ENCODE peak calls at places on chromosomes 1 and 21, in six cellular contexts. X, L, F, R, S and Z are unnamed samples.

GRCh38 chr1:84936116-84936810 is 43.3 kb upstream of the LPAR3 start:
- DNase-seq in X (no peak), L (peak; percentile 47), F (no peak), R (no peak), S (no peak), Z (no peak)

GRCh38 chr1:201501812-201502510 is 5.0 kb downstream of the CSRP1 start:
- DNase-seq in X (peak; percentile 91), L (no peak), F (no peak), R (no peak), S (peak; percentile 84), Z (no peak)

GRCh38 chr1:174465855-174466254 is 18.1 kb downstream of the GPR52 start:
- DNase-seq in X (no peak), L (no peak), F (no peak), R (no peak), S (no peak), Z (no peak)

GRCh38 chr21:44303490-44303981 is 3.7 kb downstream of the PFKL start:
- DNase-seq in X (no peak), L (no peak), F (peak; percentile 78), R (no peak), S (no peak), Z (no peak)

GRCh38 chr21:33402011-33402979 is 918 bp upstream of the IFNGR2 start:
- DNase-seq in X (peak; percentile 93), L (peak; percentile 43), F (peak; percentile 40), R (peak; percentile 69), S (peak; percentile 89), Z (peak; percentile 87)

GRCh38 chr21:34035619-34036354 is 37.6 kb upstream of the MRPS6 start:
- DNase-seq in X (no peak), L (no peak), F (no peak), R (no peak), S (no peak), Z (no peak)

GRCh38 chr1:70685300-70686286 is 274.5 kb downstream of the CTH start:
- DNase-seq in X (no peak), L (peak; percentile 11), F (peak; percentile 69), R (peak; percentile 57), S (peak; percentile 83), Z (no peak)

GRCh38 chr1:29120955-29121485 is 2.7 kb downstream of the TMEM200B start:
- DNase-seq in X (no peak), L (peak; percentile 41), F (peak; percentile 43), R (no peak), S (peak; percentile 83), Z (no peak)

GRCh38 chr1:3319874-3320245 is 134.6 kb upstream of the ARHGEF16 start:
- DNase-seq in X (no peak), L (peak; percentile 85), F (peak; percentile 75), R (peak; percentile 40), S (no peak), Z (no peak)

GRCh38 chr1:55250399-55251075 is 35.4 kb upstream of the USP24 start:
- DNase-seq in X (no peak), L (no peak), F (no peak), R (no peak), S (no peak), Z (no peak)

GRCh38 chr21:33380483-33380998 is 22.7 kb upstream of the IFNGR2 start:
- DNase-seq in X (peak; percentile 96), L (peak; percentile 55), F (peak; percentile 86), R (peak; percentile 76), S (peak; percentile 90), Z (peak; percentile 93)

GRCh38 chr1:29579821-29580425 is 343.6 kb downstream of the PTPRU start:
- DNase-seq in X (no peak), L (no peak), F (no peak), R (no peak), S (no peak), Z (no peak)

GRCh38 chr1:36864182-36865079 is 169.9 kb downstream of the GRIK3 start:
- DNase-seq in X (no peak), L (no peak), F (no peak), R (no peak), S (no peak), Z (no peak)

GRCh38 chr1:13699510-13699909 is 478 bp upstream of the PRDM2 start:
- DNase-seq in X (no peak), L (no peak), F (no peak), R (no peak), S (no peak), Z (no peak)

GRCh38 chr1:55582078-55582477 is 366.9 kb upstream of the USP24 start:
- DNase-seq in X (peak; percentile 68), L (no peak), F (no peak), R (no peak), S (no peak), Z (no peak)

GRCh38 chr1:185305419-185305818 is 11.6 kb downstream of the IVNS1ABP start:
- DNase-seq in X (no peak), L (no peak), F (no peak), R (no peak), S (no peak), Z (no peak)

GRCh38 chr1:118945460-118945859 is 42.7 kb downstream of the TBX15 start:
- DNase-seq in X (no peak), L (no peak), F (no peak), R (no peak), S (no peak), Z (no peak)

GRCh38 chr1:166671627-166672026 is 167.6 kb upstream of the POGK start:
- DNase-seq in X (no peak), L (no peak), F (no peak), R (no peak), S (no peak), Z (no peak)

GRCh38 chr1:27940297-27940696 is 5.5 kb downstream of the SMPDL3B start:
- DNase-seq in X (no peak), L (peak; percentile 22), F (peak; percentile 59), R (peak; percentile 76), S (no peak), Z (no peak)

GRCh38 chr1:35449334-35450008 is 107.7 kb downstream of the KIAA0319L start:
- DNase-seq in X (no peak), L (no peak), F (no peak), R (no peak), S (no peak), Z (no peak)

GRCh38 chr1:27594542-27595510 is 9.1 kb downstream of the AHDC1 start:
- DNase-seq in X (no peak), L (no peak), F (no peak), R (no peak), S (no peak), Z (no peak)

GRCh38 chr1:183879477-183879876 is 74.6 kb downstream of the RGL1 start:
- DNase-seq in X (no peak), L (no peak), F (no peak), R (no peak), S (no peak), Z (no peak)

GRCh38 chr1:16989676-16990391 is 9.4 kb upstream of the MFAP2 start:
- DNase-seq in X (no peak), L (no peak), F (no peak), R (no peak), S (no peak), Z (no peak)

GRCh38 chr1:207745839-207746767 is 5.8 kb upstream of the CD46 start:
- DNase-seq in X (no peak), L (no peak), F (no peak), R (no peak), S (no peak), Z (no peak)

GRCh38 chr1:91742848-91743292 is 143.1 kb downstream of the TGFBR3 start:
- DNase-seq in X (no peak), L (no peak), F (no peak), R (peak; percentile 62), S (peak; percentile 91), Z (peak; percentile 69)

GRCh38 chr1:24390924-24391782 is 22.4 kb downstream of the STPG1 start:
- DNase-seq in X (peak; percentile 92), L (peak; percentile 44), F (peak; percentile 77), R (peak; percentile 69), S (peak; percentile 93), Z (peak; percentile 91)

GRCh38 chr1:160997323-160998038 is 23.5 kb downstream of the F11R start:
- DNase-seq in X (no peak), L (peak; percentile 86), F (peak; percentile 83), R (peak; percentile 41), S (no peak), Z (no peak)

DNA sequence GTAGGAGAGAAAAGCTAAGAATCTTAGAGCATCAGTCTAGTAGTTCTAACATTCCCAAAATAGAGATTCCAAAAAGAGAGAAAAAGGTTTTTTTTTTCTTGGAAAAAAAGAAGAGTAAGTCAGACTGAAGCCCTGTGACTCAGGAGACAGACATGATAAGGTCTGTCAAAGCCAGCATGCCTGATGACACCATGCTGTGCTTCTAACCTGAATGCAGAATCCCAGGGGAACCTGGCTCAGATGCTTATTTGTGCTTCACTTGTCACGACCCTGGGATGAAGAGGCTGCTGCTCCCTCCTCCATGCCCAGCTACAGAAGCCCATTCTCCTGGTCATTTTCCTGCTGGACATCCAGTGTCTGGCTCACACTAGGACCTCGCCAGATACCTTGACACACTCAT is 44.3 kb downstream of the ERICH3 start:
- DNase-seq in X (no peak), L (no peak), F (no peak), R (no peak), S (no peak), Z (no peak)
- TF ChIP-seq EP300 in X (no peak), L (no peak), F (no peak), R (no peak), S (no peak), Z (no peak)

GRCh38 chr1:156079762-156080597 is 2.3 kb downstream of the MEX3A start:
- DNase-seq in X (no peak), L (no peak), F (no peak), R (no peak), S (no peak), Z (no peak)

GRCh38 chr1:156081174-156082110 is 823 bp downstream of the MEX3A start:
- DNase-seq in X (no peak), L (no peak), F (no peak), R (no peak), S (no peak), Z (no peak)

GRCh38 chr1:156080598-156081173 is 1.6 kb downstream of the MEX3A start:
- DNase-seq in X (no peak), L (no peak), F (no peak), R (no peak), S (no peak), Z (no peak)

GRCh38 chr1:156083800-156084790 is 1.8 kb upstream of the MEX3A start:
- DNase-seq in X (no peak), L (no peak), F (no peak), R (no peak), S (no peak), Z (no peak)

GRCh38 chr1:156082111-156083091 is at the start of gene MEX3A:
- DNase-seq in X (no peak), L (peak; percentile 86), F (peak; percentile 69), R (peak; percentile 61), S (peak; percentile 88), Z (no peak)
- TF ChIP-seq POLR2A in X (no peak), L (peak; percentile 9), F (no peak), R (no peak), S (no peak), Z (no peak)

GRCh38 chr1:243230914-243231313 is 24.2 kb downstream of the CEP170 start:
- DNase-seq in X (no peak), L (peak; percentile 9), F (no peak), R (no peak), S (no peak), Z (no peak)
- H3K9me3 ChIP-seq in X (no peaks in the 10 kb centered on the region), L (peaks cover 43% of the 10 kb centered on the region), F (peaks cover 28% of the 10 kb centered on the region), R (no peaks in the 10 kb centered on the region), S (no peaks in the 10 kb centered on the region), Z (peaks cover 33% of the 10 kb centered on the region)

DNA sequence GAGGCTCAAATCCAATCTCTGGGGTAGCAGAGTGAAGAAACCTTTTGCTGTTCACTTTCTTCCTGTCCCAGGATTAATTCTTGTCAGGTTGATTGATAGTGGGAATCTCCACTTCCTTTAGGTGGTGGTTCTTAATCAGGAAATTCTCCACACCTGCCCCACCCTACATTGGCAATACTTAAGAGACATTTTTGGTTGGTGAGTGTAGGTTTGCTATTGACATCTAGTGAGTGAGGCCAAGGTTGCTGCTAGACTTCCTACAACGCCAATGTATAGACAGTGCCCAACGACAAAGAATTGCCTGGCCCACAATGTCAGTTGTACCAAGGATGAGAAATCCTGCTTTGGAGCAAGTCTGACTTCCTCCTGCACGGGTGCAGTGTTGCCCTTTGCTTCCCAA is 38.4 kb downstream of the MAP3K7CL start:
- DNase-seq in X (no peak), L (no peak), F (no peak), R (no peak), S (no peak), Z (no peak)
- TF ChIP-seq EP300 in X (no peak), L (peak; percentile 44), F (no peak), R (no peak), S (no peak), Z (no peak)